ENCODE peak calls at places on chromosomes 1 and 21, in nine cellular contexts. One of them, this sample, is unnamed.
A peak's percentile ranks its signal among the peaks of the same experiment; 100 is the strongest.

GRCh38 chr1:243253927-243254232 is 1.2 kb downstream of the CEP170 start:
- DNase-seq in heart right ventricle: no peak
- DNase-seq in HEK293T: no peak
- DNase-seq in activated T-helper 2 cell treated with anti-CD3 and anti-CD28 coated beads, Interferon-gamma antibody, Interleukin-2, Interleukin-4, amounts not matched to agents 10 μg/mL and 5 μg/mL and 100 μg/mL, durations not matched to agents 14 hours and 24 hours and 36 hours: no peak
- DNase-seq in hypothalamus: no peak
- DNase-seq in iPS-NIHi11: no peak
- DNase-seq in activated effector memory CD4-positive, alpha-beta T cell treated with anti-CD3 and anti-CD28 coated beads, Interleukin-2, amount 50 U/mL, for 16 hours: no peak
- DNase-seq in HT1080: no peak
- DNase-seq in anterior cingulate cortex: no peak
- DNase-seq in this sample: no peak

GRCh38 chr1:156149374-156150106 is 3.8 kb upstream of the SEMA4A start:
- DNase-seq in heart right ventricle: no peak
- DNase-seq in HEK293T: no peak
- DNase-seq in activated T-helper 2 cell treated with anti-CD3 and anti-CD28 coated beads, Interferon-gamma antibody, Interleukin-2, Interleukin-4, amounts not matched to agents 10 μg/mL and 5 μg/mL and 100 μg/mL, durations not matched to agents 14 hours and 24 hours and 36 hours: no peak
- DNase-seq in hypothalamus: no peak
- DNase-seq in iPS-NIHi11: peak; percentile 78
- DNase-seq in activated effector memory CD4-positive, alpha-beta T cell treated with anti-CD3 and anti-CD28 coated beads, Interleukin-2, amount 50 U/mL, for 16 hours: no peak
- DNase-seq in HT1080: no peak
- DNase-seq in anterior cingulate cortex: peak; percentile 46
- DNase-seq in this sample: no peak

GRCh38 chr1:232628335-232629214 is 1.4 kb downstream of the SIPA1L2 start:
- DNase-seq in heart right ventricle: no peak
- DNase-seq in HEK293T: no peak
- DNase-seq in activated T-helper 2 cell treated with anti-CD3 and anti-CD28 coated beads, Interferon-gamma antibody, Interleukin-2, Interleukin-4, amounts not matched to agents 10 μg/mL and 5 μg/mL and 100 μg/mL, durations not matched to agents 14 hours and 24 hours and 36 hours: no peak
- DNase-seq in hypothalamus: no peak
- DNase-seq in iPS-NIHi11: no peak
- DNase-seq in activated effector memory CD4-positive, alpha-beta T cell treated with anti-CD3 and anti-CD28 coated beads, Interleukin-2, amount 50 U/mL, for 16 hours: no peak
- DNase-seq in HT1080: peak; percentile 44
- DNase-seq in anterior cingulate cortex: no peak
- DNase-seq in this sample: no peak

GRCh38 chr21:42846221-42846620 is 33.1 kb downstream of the WDR4 start:
- DNase-seq in heart right ventricle: no peak
- DNase-seq in HEK293T: no peak
- DNase-seq in activated T-helper 2 cell treated with anti-CD3 and anti-CD28 coated beads, Interferon-gamma antibody, Interleukin-2, Interleukin-4, amounts not matched to agents 10 μg/mL and 5 μg/mL and 100 μg/mL, durations not matched to agents 14 hours and 24 hours and 36 hours: no peak
- DNase-seq in hypothalamus: no peak
- DNase-seq in iPS-NIHi11: peak; percentile 1
- DNase-seq in activated effector memory CD4-positive, alpha-beta T cell treated with anti-CD3 and anti-CD28 coated beads, Interleukin-2, amount 50 U/mL, for 16 hours: peak; percentile 58
- DNase-seq in HT1080: no peak
- DNase-seq in anterior cingulate cortex: no peak
- DNase-seq in this sample: peak; percentile 70

GRCh38 chr1:181089777-181090505 is 1.4 kb downstream of the IER5 start:
- DNase-seq in heart right ventricle: peak; percentile 73
- DNase-seq in HEK293T: no peak
- DNase-seq in activated T-helper 2 cell treated with anti-CD3 and anti-CD28 coated beads, Interferon-gamma antibody, Interleukin-2, Interleukin-4, amounts not matched to agents 10 μg/mL and 5 μg/mL and 100 μg/mL, durations not matched to agents 14 hours and 24 hours and 36 hours: peak; percentile 68
- DNase-seq in hypothalamus: no peak
- DNase-seq in iPS-NIHi11: peak; percentile 33
- DNase-seq in activated effector memory CD4-positive, alpha-beta T cell treated with anti-CD3 and anti-CD28 coated beads, Interleukin-2, amount 50 U/mL, for 16 hours: peak; percentile 92
- DNase-seq in HT1080: peak; percentile 53
- DNase-seq in anterior cingulate cortex: peak; percentile 48
- DNase-seq in this sample: peak; percentile 88

GRCh38 chr1:3426956-3427535 is 27.4 kb upstream of the ARHGEF16 start:
- DNase-seq in heart right ventricle: no peak
- DNase-seq in HEK293T: no peak
- DNase-seq in activated T-helper 2 cell treated with anti-CD3 and anti-CD28 coated beads, Interferon-gamma antibody, Interleukin-2, Interleukin-4, amounts not matched to agents 10 μg/mL and 5 μg/mL and 100 μg/mL, durations not matched to agents 14 hours and 24 hours and 36 hours: no peak
- DNase-seq in hypothalamus: no peak
- DNase-seq in iPS-NIHi11: no peak
- DNase-seq in activated effector memory CD4-positive, alpha-beta T cell treated with anti-CD3 and anti-CD28 coated beads, Interleukin-2, amount 50 U/mL, for 16 hours: no peak
- DNase-seq in HT1080: no peak
- DNase-seq in anterior cingulate cortex: no peak
- DNase-seq in this sample: no peak

GRCh38 chr1:182634306-182635072 is 30.3 kb upstream of the RGS16 start:
- DNase-seq in heart right ventricle: no peak
- DNase-seq in HEK293T: no peak
- DNase-seq in activated T-helper 2 cell treated with anti-CD3 and anti-CD28 coated beads, Interferon-gamma antibody, Interleukin-2, Interleukin-4, amounts not matched to agents 10 μg/mL and 5 μg/mL and 100 μg/mL, durations not matched to agents 14 hours and 24 hours and 36 hours: no peak
- DNase-seq in hypothalamus: no peak
- DNase-seq in iPS-NIHi11: no peak
- DNase-seq in activated effector memory CD4-positive, alpha-beta T cell treated with anti-CD3 and anti-CD28 coated beads, Interleukin-2, amount 50 U/mL, for 16 hours: no peak
- DNase-seq in HT1080: no peak
- DNase-seq in anterior cingulate cortex: no peak
- DNase-seq in this sample: no peak

GRCh38 chr1:48493970-48494769 is 22.2 kb upstream of the SPATA6 start:
- DNase-seq in heart right ventricle: no peak
- DNase-seq in HEK293T: peak; percentile 39
- DNase-seq in activated T-helper 2 cell treated with anti-CD3 and anti-CD28 coated beads, Interferon-gamma antibody, Interleukin-2, Interleukin-4, amounts not matched to agents 10 μg/mL and 5 μg/mL and 100 μg/mL, durations not matched to agents 14 hours and 24 hours and 36 hours: no peak
- DNase-seq in hypothalamus: peak; percentile 22
- DNase-seq in iPS-NIHi11: no peak
- DNase-seq in activated effector memory CD4-positive, alpha-beta T cell treated with anti-CD3 and anti-CD28 coated beads, Interleukin-2, amount 50 U/mL, for 16 hours: no peak
- DNase-seq in HT1080: peak; percentile 60
- DNase-seq in anterior cingulate cortex: peak; percentile 56
- DNase-seq in this sample: no peak

GRCh38 chr1:3471356-3472087 is 17.1 kb downstream of the ARHGEF16 start:
- DNase-seq in heart right ventricle: peak; percentile 50
- DNase-seq in HEK293T: no peak
- DNase-seq in activated T-helper 2 cell treated with anti-CD3 and anti-CD28 coated beads, Interferon-gamma antibody, Interleukin-2, Interleukin-4, amounts not matched to agents 10 μg/mL and 5 μg/mL and 100 μg/mL, durations not matched to agents 14 hours and 24 hours and 36 hours: no peak
- DNase-seq in hypothalamus: no peak
- DNase-seq in iPS-NIHi11: peak; percentile 87
- DNase-seq in activated effector memory CD4-positive, alpha-beta T cell treated with anti-CD3 and anti-CD28 coated beads, Interleukin-2, amount 50 U/mL, for 16 hours: no peak
- DNase-seq in HT1080: no peak
- DNase-seq in anterior cingulate cortex: peak; percentile 37
- DNase-seq in this sample: no peak

GRCh38 chr1:189597083-189597482 is 880.6 kb downstream of the BRINP3 start:
- DNase-seq in heart right ventricle: no peak
- DNase-seq in HEK293T: no peak
- DNase-seq in activated T-helper 2 cell treated with anti-CD3 and anti-CD28 coated beads, Interferon-gamma antibody, Interleukin-2, Interleukin-4, amounts not matched to agents 10 μg/mL and 5 μg/mL and 100 μg/mL, durations not matched to agents 14 hours and 24 hours and 36 hours: no peak
- DNase-seq in hypothalamus: no peak
- DNase-seq in iPS-NIHi11: no peak
- DNase-seq in activated effector memory CD4-positive, alpha-beta T cell treated with anti-CD3 and anti-CD28 coated beads, Interleukin-2, amount 50 U/mL, for 16 hours: no peak
- DNase-seq in HT1080: no peak
- DNase-seq in anterior cingulate cortex: no peak
- DNase-seq in this sample: no peak

GRCh38 chr1:167491586-167492408 is 26.5 kb downstream of the CD247 start:
- DNase-seq in heart right ventricle: no peak
- DNase-seq in HEK293T: no peak
- DNase-seq in activated T-helper 2 cell treated with anti-CD3 and anti-CD28 coated beads, Interferon-gamma antibody, Interleukin-2, Interleukin-4, amounts not matched to agents 10 μg/mL and 5 μg/mL and 100 μg/mL, durations not matched to agents 14 hours and 24 hours and 36 hours: no peak
- DNase-seq in hypothalamus: no peak
- DNase-seq in iPS-NIHi11: peak; percentile 47
- DNase-seq in activated effector memory CD4-positive, alpha-beta T cell treated with anti-CD3 and anti-CD28 coated beads, Interleukin-2, amount 50 U/mL, for 16 hours: no peak
- DNase-seq in HT1080: no peak
- DNase-seq in anterior cingulate cortex: no peak
- DNase-seq in this sample: no peak

GRCh38 chr1:233485385-233485784 is 128.5 kb upstream of the KCNK1 start:
- DNase-seq in heart right ventricle: no peak
- DNase-seq in HEK293T: no peak
- DNase-seq in activated T-helper 2 cell treated with anti-CD3 and anti-CD28 coated beads, Interferon-gamma antibody, Interleukin-2, Interleukin-4, amounts not matched to agents 10 μg/mL and 5 μg/mL and 100 μg/mL, durations not matched to agents 14 hours and 24 hours and 36 hours: no peak
- DNase-seq in hypothalamus: no peak
- DNase-seq in iPS-NIHi11: no peak
- DNase-seq in activated effector memory CD4-positive, alpha-beta T cell treated with anti-CD3 and anti-CD28 coated beads, Interleukin-2, amount 50 U/mL, for 16 hours: no peak
- DNase-seq in HT1080: no peak
- DNase-seq in anterior cingulate cortex: no peak
- DNase-seq in this sample: no peak

GRCh38 chr1:93499533-93499932 is 51.6 kb downstream of the FNBP1L start:
- DNase-seq in heart right ventricle: no peak
- DNase-seq in HEK293T: no peak
- DNase-seq in activated T-helper 2 cell treated with anti-CD3 and anti-CD28 coated beads, Interferon-gamma antibody, Interleukin-2, Interleukin-4, amounts not matched to agents 10 μg/mL and 5 μg/mL and 100 μg/mL, durations not matched to agents 14 hours and 24 hours and 36 hours: no peak
- DNase-seq in hypothalamus: no peak
- DNase-seq in iPS-NIHi11: no peak
- DNase-seq in activated effector memory CD4-positive, alpha-beta T cell treated with anti-CD3 and anti-CD28 coated beads, Interleukin-2, amount 50 U/mL, for 16 hours: no peak
- DNase-seq in HT1080: no peak
- DNase-seq in anterior cingulate cortex: no peak
- DNase-seq in this sample: no peak

GRCh38 chr1:81230983-81231728 is 569.6 kb upstream of the ADGRL2 start:
- DNase-seq in heart right ventricle: no peak
- DNase-seq in HEK293T: peak; percentile 19
- DNase-seq in activated T-helper 2 cell treated with anti-CD3 and anti-CD28 coated beads, Interferon-gamma antibody, Interleukin-2, Interleukin-4, amounts not matched to agents 10 μg/mL and 5 μg/mL and 100 μg/mL, durations not matched to agents 14 hours and 24 hours and 36 hours: no peak
- DNase-seq in hypothalamus: no peak
- DNase-seq in iPS-NIHi11: no peak
- DNase-seq in activated effector memory CD4-positive, alpha-beta T cell treated with anti-CD3 and anti-CD28 coated beads, Interleukin-2, amount 50 U/mL, for 16 hours: no peak
- DNase-seq in HT1080: no peak
- DNase-seq in anterior cingulate cortex: no peak
- DNase-seq in this sample: no peak

GRCh38 chr1:203796223-203796747 is 862 bp downstream of the ZBED6 start:
- DNase-seq in heart right ventricle: peak; percentile 19
- DNase-seq in HEK293T: peak; percentile 24
- DNase-seq in activated T-helper 2 cell treated with anti-CD3 and anti-CD28 coated beads, Interferon-gamma antibody, Interleukin-2, Interleukin-4, amounts not matched to agents 10 μg/mL and 5 μg/mL and 100 μg/mL, durations not matched to agents 14 hours and 24 hours and 36 hours: peak; percentile 24
- DNase-seq in hypothalamus: no peak
- DNase-seq in iPS-NIHi11: no peak
- DNase-seq in activated effector memory CD4-positive, alpha-beta T cell treated with anti-CD3 and anti-CD28 coated beads, Interleukin-2, amount 50 U/mL, for 16 hours: peak; percentile 71
- DNase-seq in HT1080: peak; percentile 40
- DNase-seq in anterior cingulate cortex: no peak
- DNase-seq in this sample: no peak

GRCh38 chr1:162141273-162142023 is 72.0 kb downstream of the NOS1AP start:
- DNase-seq in heart right ventricle: no peak
- DNase-seq in HEK293T: no peak
- DNase-seq in activated T-helper 2 cell treated with anti-CD3 and anti-CD28 coated beads, Interferon-gamma antibody, Interleukin-2, Interleukin-4, amounts not matched to agents 10 μg/mL and 5 μg/mL and 100 μg/mL, durations not matched to agents 14 hours and 24 hours and 36 hours: no peak
- DNase-seq in hypothalamus: no peak
- DNase-seq in iPS-NIHi11: no peak
- DNase-seq in activated effector memory CD4-positive, alpha-beta T cell treated with anti-CD3 and anti-CD28 coated beads, Interleukin-2, amount 50 U/mL, for 16 hours: no peak
- DNase-seq in HT1080: peak; percentile 62
- DNase-seq in anterior cingulate cortex: no peak
- DNase-seq in this sample: no peak

GRCh38 chr1:117740461-117740860 is 134.6 kb downstream of the TENT5C start:
- DNase-seq in heart right ventricle: no peak
- DNase-seq in HEK293T: no peak
- DNase-seq in activated T-helper 2 cell treated with anti-CD3 and anti-CD28 coated beads, Interferon-gamma antibody, Interleukin-2, Interleukin-4, amounts not matched to agents 10 μg/mL and 5 μg/mL and 100 μg/mL, durations not matched to agents 14 hours and 24 hours and 36 hours: no peak
- DNase-seq in hypothalamus: no peak
- DNase-seq in iPS-NIHi11: no peak
- DNase-seq in activated effector memory CD4-positive, alpha-beta T cell treated with anti-CD3 and anti-CD28 coated beads, Interleukin-2, amount 50 U/mL, for 16 hours: no peak
- DNase-seq in HT1080: no peak
- DNase-seq in anterior cingulate cortex: no peak
- DNase-seq in this sample: no peak

GRCh38 chr1:167158095-167158812 is 62.4 kb upstream of the POU2F1 start:
- DNase-seq in heart right ventricle: no peak
- DNase-seq in HEK293T: no peak
- DNase-seq in activated T-helper 2 cell treated with anti-CD3 and anti-CD28 coated beads, Interferon-gamma antibody, Interleukin-2, Interleukin-4, amounts not matched to agents 10 μg/mL and 5 μg/mL and 100 μg/mL, durations not matched to agents 14 hours and 24 hours and 36 hours: no peak
- DNase-seq in hypothalamus: no peak
- DNase-seq in iPS-NIHi11: no peak
- DNase-seq in activated effector memory CD4-positive, alpha-beta T cell treated with anti-CD3 and anti-CD28 coated beads, Interleukin-2, amount 50 U/mL, for 16 hours: no peak
- DNase-seq in HT1080: no peak
- DNase-seq in anterior cingulate cortex: no peak
- DNase-seq in this sample: no peak

GRCh38 chr21:31273278-31273677 is 70.8 kb downstream of the TIAM1 start:
- DNase-seq in heart right ventricle: no peak
- DNase-seq in HEK293T: no peak
- DNase-seq in activated T-helper 2 cell treated with anti-CD3 and anti-CD28 coated beads, Interferon-gamma antibody, Interleukin-2, Interleukin-4, amounts not matched to agents 10 μg/mL and 5 μg/mL and 100 μg/mL, durations not matched to agents 14 hours and 24 hours and 36 hours: no peak
- DNase-seq in hypothalamus: no peak
- DNase-seq in iPS-NIHi11: no peak
- DNase-seq in activated effector memory CD4-positive, alpha-beta T cell treated with anti-CD3 and anti-CD28 coated beads, Interleukin-2, amount 50 U/mL, for 16 hours: no peak
- DNase-seq in HT1080: no peak
- DNase-seq in anterior cingulate cortex: no peak
- DNase-seq in this sample: no peak

GRCh38 chr1:59595774-59596173 is 219.0 kb upstream of the HOOK1 start:
- DNase-seq in heart right ventricle: no peak
- DNase-seq in HEK293T: no peak
- DNase-seq in activated T-helper 2 cell treated with anti-CD3 and anti-CD28 coated beads, Interferon-gamma antibody, Interleukin-2, Interleukin-4, amounts not matched to agents 10 μg/mL and 5 μg/mL and 100 μg/mL, durations not matched to agents 14 hours and 24 hours and 36 hours: no peak
- DNase-seq in hypothalamus: no peak
- DNase-seq in iPS-NIHi11: no peak
- DNase-seq in activated effector memory CD4-positive, alpha-beta T cell treated with anti-CD3 and anti-CD28 coated beads, Interleukin-2, amount 50 U/mL, for 16 hours: no peak
- DNase-seq in HT1080: peak; percentile 38
- DNase-seq in anterior cingulate cortex: no peak
- DNase-seq in this sample: no peak

GRCh38 chr1:234260578-234260977 is 112.7 kb upstream of the COA6 start:
- DNase-seq in heart right ventricle: no peak
- DNase-seq in HEK293T: no peak
- DNase-seq in activated T-helper 2 cell treated with anti-CD3 and anti-CD28 coated beads, Interferon-gamma antibody, Interleukin-2, Interleukin-4, amounts not matched to agents 10 μg/mL and 5 μg/mL and 100 μg/mL, durations not matched to agents 14 hours and 24 hours and 36 hours: no peak
- DNase-seq in hypothalamus: no peak
- DNase-seq in iPS-NIHi11: no peak
- DNase-seq in activated effector memory CD4-positive, alpha-beta T cell treated with anti-CD3 and anti-CD28 coated beads, Interleukin-2, amount 50 U/mL, for 16 hours: no peak
- DNase-seq in HT1080: peak; percentile 90
- DNase-seq in anterior cingulate cortex: no peak
- DNase-seq in this sample: no peak

GRCh38 chr1:95752515-95753381 is 518.7 kb downstream of the RWDD3 start:
- DNase-seq in heart right ventricle: no peak
- DNase-seq in HEK293T: no peak
- DNase-seq in activated T-helper 2 cell treated with anti-CD3 and anti-CD28 coated beads, Interferon-gamma antibody, Interleukin-2, Interleukin-4, amounts not matched to agents 10 μg/mL and 5 μg/mL and 100 μg/mL, durations not matched to agents 14 hours and 24 hours and 36 hours: no peak
- DNase-seq in hypothalamus: no peak
- DNase-seq in iPS-NIHi11: no peak
- DNase-seq in activated effector memory CD4-positive, alpha-beta T cell treated with anti-CD3 and anti-CD28 coated beads, Interleukin-2, amount 50 U/mL, for 16 hours: no peak
- DNase-seq in HT1080: no peak
- DNase-seq in anterior cingulate cortex: no peak
- DNase-seq in this sample: no peak

GRCh38 chr1:221071761-221072160 is 192.5 kb downstream of the HLX start:
- DNase-seq in heart right ventricle: no peak
- DNase-seq in HEK293T: no peak
- DNase-seq in activated T-helper 2 cell treated with anti-CD3 and anti-CD28 coated beads, Interferon-gamma antibody, Interleukin-2, Interleukin-4, amounts not matched to agents 10 μg/mL and 5 μg/mL and 100 μg/mL, durations not matched to agents 14 hours and 24 hours and 36 hours: no peak
- DNase-seq in hypothalamus: no peak
- DNase-seq in iPS-NIHi11: no peak
- DNase-seq in activated effector memory CD4-positive, alpha-beta T cell treated with anti-CD3 and anti-CD28 coated beads, Interleukin-2, amount 50 U/mL, for 16 hours: no peak
- DNase-seq in HT1080: no peak
- DNase-seq in anterior cingulate cortex: no peak
- DNase-seq in this sample: no peak

GRCh38 chr21:31142600-31142999 is 104.3 kb upstream of the KRTAP19-8 start:
- DNase-seq in heart right ventricle: no peak
- DNase-seq in HEK293T: no peak
- DNase-seq in activated T-helper 2 cell treated with anti-CD3 and anti-CD28 coated beads, Interferon-gamma antibody, Interleukin-2, Interleukin-4, amounts not matched to agents 10 μg/mL and 5 μg/mL and 100 μg/mL, durations not matched to agents 14 hours and 24 hours and 36 hours: no peak
- DNase-seq in hypothalamus: no peak
- DNase-seq in iPS-NIHi11: no peak
- DNase-seq in activated effector memory CD4-positive, alpha-beta T cell treated with anti-CD3 and anti-CD28 coated beads, Interleukin-2, amount 50 U/mL, for 16 hours: no peak
- DNase-seq in HT1080: no peak
- DNase-seq in anterior cingulate cortex: no peak
- DNase-seq in this sample: no peak

GRCh38 chr1:12175456-12175797 is 8.6 kb downstream of the TNFRSF1B start:
- DNase-seq in heart right ventricle: no peak
- DNase-seq in HEK293T: no peak
- DNase-seq in activated T-helper 2 cell treated with anti-CD3 and anti-CD28 coated beads, Interferon-gamma antibody, Interleukin-2, Interleukin-4, amounts not matched to agents 10 μg/mL and 5 μg/mL and 100 μg/mL, durations not matched to agents 14 hours and 24 hours and 36 hours: no peak
- DNase-seq in hypothalamus: no peak
- DNase-seq in iPS-NIHi11: no peak
- DNase-seq in activated effector memory CD4-positive, alpha-beta T cell treated with anti-CD3 and anti-CD28 coated beads, Interleukin-2, amount 50 U/mL, for 16 hours: no peak
- DNase-seq in HT1080: no peak
- DNase-seq in anterior cingulate cortex: no peak
- DNase-seq in this sample: no peak

GRCh38 chr1:231130509-231130908 is 31.3 kb upstream of the TRIM67 start:
- DNase-seq in heart right ventricle: no peak
- DNase-seq in HEK293T: no peak
- DNase-seq in activated T-helper 2 cell treated with anti-CD3 and anti-CD28 coated beads, Interferon-gamma antibody, Interleukin-2, Interleukin-4, amounts not matched to agents 10 μg/mL and 5 μg/mL and 100 μg/mL, durations not matched to agents 14 hours and 24 hours and 36 hours: no peak
- DNase-seq in hypothalamus: no peak
- DNase-seq in iPS-NIHi11: no peak
- DNase-seq in activated effector memory CD4-positive, alpha-beta T cell treated with anti-CD3 and anti-CD28 coated beads, Interleukin-2, amount 50 U/mL, for 16 hours: no peak
- DNase-seq in HT1080: no peak
- DNase-seq in anterior cingulate cortex: no peak
- DNase-seq in this sample: no peak

GRCh38 chr1:110783292-110783918 is 89.5 kb upstream of the CD53 start:
- DNase-seq in heart right ventricle: peak; percentile 29
- DNase-seq in HEK293T: peak; percentile 77
- DNase-seq in activated T-helper 2 cell treated with anti-CD3 and anti-CD28 coated beads, Interferon-gamma antibody, Interleukin-2, Interleukin-4, amounts not matched to agents 10 μg/mL and 5 μg/mL and 100 μg/mL, durations not matched to agents 14 hours and 24 hours and 36 hours: peak; percentile 48
- DNase-seq in hypothalamus: no peak
- DNase-seq in iPS-NIHi11: peak; percentile 77
- DNase-seq in activated effector memory CD4-positive, alpha-beta T cell treated with anti-CD3 and anti-CD28 coated beads, Interleukin-2, amount 50 U/mL, for 16 hours: peak; percentile 81
- DNase-seq in HT1080: peak; percentile 55
- DNase-seq in anterior cingulate cortex: peak; percentile 22
- DNase-seq in this sample: no peak

GRCh38 chr1:20723537-20724363 is 5.9 kb upstream of the KIF17 start:
- DNase-seq in heart right ventricle: no peak
- DNase-seq in HEK293T: no peak
- DNase-seq in activated T-helper 2 cell treated with anti-CD3 and anti-CD28 coated beads, Interferon-gamma antibody, Interleukin-2, Interleukin-4, amounts not matched to agents 10 μg/mL and 5 μg/mL and 100 μg/mL, durations not matched to agents 14 hours and 24 hours and 36 hours: no peak
- DNase-seq in hypothalamus: no peak
- DNase-seq in iPS-NIHi11: no peak
- DNase-seq in activated effector memory CD4-positive, alpha-beta T cell treated with anti-CD3 and anti-CD28 coated beads, Interleukin-2, amount 50 U/mL, for 16 hours: peak; percentile 61
- DNase-seq in HT1080: no peak
- DNase-seq in anterior cingulate cortex: no peak
- DNase-seq in this sample: peak; percentile 72

GRCh38 chr1:117209094-117209493 is 1.6 kb downstream of the VTCN1 start:
- DNase-seq in heart right ventricle: no peak
- DNase-seq in HEK293T: no peak
- DNase-seq in activated T-helper 2 cell treated with anti-CD3 and anti-CD28 coated beads, Interferon-gamma antibody, Interleukin-2, Interleukin-4, amounts not matched to agents 10 μg/mL and 5 μg/mL and 100 μg/mL, durations not matched to agents 14 hours and 24 hours and 36 hours: no peak
- DNase-seq in hypothalamus: no peak
- DNase-seq in iPS-NIHi11: no peak
- DNase-seq in activated effector memory CD4-positive, alpha-beta T cell treated with anti-CD3 and anti-CD28 coated beads, Interleukin-2, amount 50 U/mL, for 16 hours: no peak
- DNase-seq in HT1080: no peak
- DNase-seq in anterior cingulate cortex: no peak
- DNase-seq in this sample: no peak

GRCh38 chr1:154846921-154847442 is 23.1 kb downstream of the KCNN3 start:
- DNase-seq in heart right ventricle: no peak
- DNase-seq in HEK293T: no peak
- DNase-seq in activated T-helper 2 cell treated with anti-CD3 and anti-CD28 coated beads, Interferon-gamma antibody, Interleukin-2, Interleukin-4, amounts not matched to agents 10 μg/mL and 5 μg/mL and 100 μg/mL, durations not matched to agents 14 hours and 24 hours and 36 hours: no peak
- DNase-seq in hypothalamus: no peak
- DNase-seq in iPS-NIHi11: no peak
- DNase-seq in activated effector memory CD4-positive, alpha-beta T cell treated with anti-CD3 and anti-CD28 coated beads, Interleukin-2, amount 50 U/mL, for 16 hours: no peak
- DNase-seq in HT1080: no peak
- DNase-seq in anterior cingulate cortex: peak; percentile 77
- DNase-seq in this sample: no peak